ENCODE peak calls at places on chromosomes 1 and 21, in four cellular contexts. E is IMR-90, A is fibroblast of lung, G is tibial artery. U is an unnamed sample. For H3K4me1, the result is how much of the 10 kb centered on the place peaks cover.

GRCh38 chr1:40687059-40687458 is 4.4 kb upstream of the NFYC start:
- DNase-seq in E (no peak), G (no peak), A (no peak), U (no peak)

GRCh38 chr1:109904105-109904817 is 6.4 kb upstream of the CSF1 start:
- DNase-seq in A (peak), E (no peak), G (no peak), U (no peak)

GRCh38 chr21:35559128-35559831 is 501.0 kb downstream of the SETD4 start:
- DNase-seq in E (peak), G (no peak), A (peak), U (no peak)

GRCh38 chr1:233319272-233319671 is 8.3 kb upstream of the MAP3K21 start:
- DNase-seq in E (no peak), G (no peak), A (no peak), U (no peak)

GRCh38 chr1:201741763-201742342 is 87.1 kb upstream of the IPO9 start:
- DNase-seq in G (no peak), A (no peak), E (no peak), U (no peak)

GRCh38 chr1:17080881-17081280 is 27.0 kb upstream of the SDHB start:
- DNase-seq in A (no peak), E (no peak), G (no peak), U (no peak)

GRCh38 chr1:93753766-93754763 is 72.4 kb upstream of the BCAR3 start:
- DNase-seq in A (peak), G (no peak), E (peak), U (no peak)

GRCh38 chr1:214078950-214079349 is 91.2 kb downstream of the PROX1 start:
- DNase-seq in G (no peak), A (no peak), E (no peak), U (no peak)

GRCh38 chr1:36989260-36989659 is 45.1 kb downstream of the GRIK3 start:
- DNase-seq in A (no peak), E (no peak), G (no peak), U (peak)

GRCh38 chr21:25002676-25003075 is 604.6 kb downstream of the MRPL39 start:
- DNase-seq in G (no peak), E (no peak), A (no peak), U (no peak)
- H3K4me1 ChIP-seq in G (under half), E (under half), A (under half), U (under half)

DNA sequence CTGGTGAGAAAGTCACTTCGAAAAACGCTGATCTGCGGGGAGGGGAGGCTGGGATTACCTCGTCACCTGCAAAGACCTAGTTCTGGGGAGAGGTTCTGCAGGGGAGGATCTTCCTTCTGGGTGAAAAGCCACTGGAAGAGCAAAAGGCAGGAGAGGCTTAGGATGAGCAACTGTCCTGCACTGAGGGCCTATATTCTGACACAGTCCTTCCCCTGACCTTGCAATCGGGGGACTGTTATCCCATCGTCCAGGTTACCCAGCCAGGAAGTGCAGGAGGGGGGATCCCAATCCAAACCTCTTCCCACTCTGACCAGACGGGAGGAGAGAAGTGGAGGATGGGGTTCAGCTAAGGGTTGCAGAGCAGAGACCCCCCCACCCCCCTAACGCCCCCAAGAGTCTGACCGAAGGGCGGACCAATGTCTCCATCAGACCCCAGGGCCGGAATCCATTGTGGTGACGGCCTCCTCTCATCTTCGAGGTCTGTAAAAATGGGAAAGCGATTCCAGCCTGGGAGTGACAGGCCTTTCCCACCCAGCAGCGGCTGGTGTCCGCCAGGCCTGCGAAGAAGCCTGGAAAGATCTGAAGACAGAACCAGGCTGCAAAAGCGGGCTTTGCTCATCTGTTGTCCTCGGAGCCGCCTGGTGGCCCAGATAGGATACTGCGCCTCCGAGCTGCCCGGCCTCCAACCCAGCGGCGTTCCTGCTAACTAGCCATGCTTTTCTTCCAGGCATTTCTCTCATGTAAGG is 1.6 kb upstream of the DHRS3 start:
- DNase-seq in G (peak), A (peak), E (peak), U (peak)
- H3K4me1 ChIP-seq in G (under half), A (under half), E (under half), U (under half)

DNA sequence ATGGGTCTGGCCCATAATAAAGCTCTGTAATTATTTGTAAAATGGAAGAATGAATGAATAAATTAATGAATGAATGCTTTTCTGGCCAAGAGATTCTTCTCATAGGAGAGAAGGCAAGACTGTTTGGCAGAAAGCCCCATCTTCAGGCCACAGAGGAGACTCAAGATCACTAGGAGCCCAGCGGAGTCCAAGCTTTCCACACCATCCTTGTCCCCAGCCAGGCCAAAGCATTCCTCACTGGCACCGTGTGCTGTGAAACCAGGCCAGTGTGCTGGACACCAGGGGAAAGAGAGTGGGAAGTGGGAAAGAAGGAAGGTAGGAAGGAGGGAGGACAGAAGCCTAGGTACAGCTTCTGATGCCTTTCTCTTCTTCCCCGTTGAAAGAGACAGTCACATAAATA is 86.4 kb downstream of the PLXNA2 start:
- DNase-seq in G (peak), E (no peak), A (no peak), U (no peak)
- H3K4me1 ChIP-seq in G (under half), E (under half), A (under half), U (under half)

DNA sequence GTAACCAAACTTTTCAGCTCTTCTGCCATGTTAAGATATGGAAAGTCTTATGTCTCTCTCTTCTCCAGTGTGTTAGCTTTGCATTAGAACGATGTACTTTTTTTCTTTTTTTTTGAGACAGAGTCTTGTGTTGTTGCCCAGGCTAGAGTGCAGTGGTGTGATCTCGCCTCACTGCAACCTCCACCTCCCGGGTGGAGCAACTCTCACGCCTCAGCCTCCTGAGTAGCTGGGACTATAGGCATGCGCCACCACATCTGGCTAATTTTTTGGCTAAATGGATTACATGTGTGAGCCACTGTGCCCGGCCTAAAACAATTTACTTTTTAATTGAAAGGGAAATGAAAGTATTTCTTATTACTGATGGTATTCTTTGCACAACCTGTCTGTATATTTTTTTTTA is 35.8 kb downstream of the SPEN start:
- DNase-seq in E (no peak), G (no peak), A (no peak), U (no peak)
- H3K4me1 ChIP-seq in E (under half), G (under half), A (under half), U (under half)

GRCh38 chr1:200366577-200367253 is 43.1 kb downstream of the ZNF281 start:
- DNase-seq in E (no peak), G (no peak), A (no peak), U (no peak)
- H3K4me1 ChIP-seq in E (under half), G (under half), A (under half), U (under half)

DNA sequence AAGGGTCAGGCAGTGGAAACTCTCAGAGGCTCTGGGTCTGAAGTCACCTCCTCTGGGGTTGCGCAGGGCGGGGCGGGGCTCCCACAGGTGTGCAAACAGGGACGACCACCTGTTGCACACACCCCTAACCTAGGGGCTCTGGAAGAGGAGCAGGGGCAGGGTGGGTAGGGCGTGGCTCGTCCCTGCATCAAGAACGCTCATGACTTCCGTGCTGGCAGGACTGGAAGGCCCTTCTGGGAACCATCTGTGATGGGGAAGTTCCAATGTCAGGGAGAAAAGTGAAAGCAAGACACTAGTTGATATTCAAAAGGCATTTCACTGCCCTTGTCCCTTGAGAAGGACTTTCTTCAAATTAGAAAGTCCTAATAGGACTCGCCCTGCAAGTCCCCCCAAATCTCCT is 22.1 kb upstream of the CLSTN1 start:
- DNase-seq in A (no peak), G (no peak), E (no peak), U (no peak)
- H3K4me1 ChIP-seq in A (under half), G (under half), E (under half), U (under half)

GRCh38 chr21:38486221-38486620 is 12.1 kb downstream of the ERG start:
- DNase-seq in A (peak), E (peak), G (no peak), U (no peak)

GRCh38 chr21:38487906-38488639 is 10.2 kb downstream of the ERG start:
- DNase-seq in A (no peak), G (no peak), E (no peak), U (no peak)

GRCh38 chr21:38488640-38489282 is 9.5 kb downstream of the ERG start:
- DNase-seq in G (no peak), A (no peak), E (no peak), U (no peak)

GRCh38 chr21:38489283-38489677 is 9.0 kb downstream of the ERG start:
- DNase-seq in G (no peak), A (no peak), E (no peak), U (no peak)

GRCh38 chr21:38486705-38487104 is 11.6 kb downstream of the ERG start:
- DNase-seq in A (no peak), E (no peak), G (no peak), U (no peak)
- H3K4me1 ChIP-seq in A (under half), E (under half), G (under half), U (under half)

U was measured in BE2C.